ENCODE peak calls at places on chromosomes 16 and 17, in six cellular contexts. W, H, I, S, X and Y are unnamed samples. For H3K36me3, the result is how much of the 10 kb centered on the place peaks cover.

GRCh38 chr17:38663125-38663751 is 11.5 kb downstream of the EPOP start:
- DNase-seq in I (peak), S (peak), H (peak), X (no peak), W (peak), Y (peak)

GRCh38 chr17:7356072-7356549 is 1.2 kb downstream of the TMEM95 start:
- DNase-seq in X (no peak), H (peak), W (peak), S (peak), I (peak), Y (peak)

GRCh38 chr16:10897134-10897533 is 20.1 kb downstream of the CIITA start:
- DNase-seq in I (no peak), H (no peak), X (no peak), S (no peak), W (no peak), Y (no peak)

GRCh38 chr16:84699147-84699711 is 571 bp upstream of the USP10 start:
- DNase-seq in W (no peak), I (no peak), S (no peak), H (peak), X (no peak), Y (peak)

GRCh38 chr17:35088647-35088910 is 25.1 kb upstream of the RFFL start:
- DNase-seq in H (no peak), W (no peak), X (no peak), I (no peak), S (no peak), Y (no peak)

GRCh38 chr16:10321407-10322397 is 64.2 kb upstream of the ATF7IP2 start:
- DNase-seq in I (no peak), S (no peak), X (no peak), W (no peak), H (no peak), Y (no peak)

GRCh38 chr17:80970044-80970761 is 21.4 kb upstream of the CHMP6 start:
- DNase-seq in H (peak), I (no peak), W (peak), S (peak), X (no peak), Y (peak)

GRCh38 chr17:73307130-73307529 is 4.7 kb downstream of the CDC42EP4 start:
- DNase-seq in X (no peak), W (no peak), S (peak), H (peak), I (no peak), Y (no peak)

GRCh38 chr17:13025264-13025627 is 7.4 kb upstream of the ELAC2 start:
- DNase-seq in I (no peak), H (no peak), W (no peak), S (no peak), X (no peak), Y (no peak)

GRCh38 chr17:43389022-43389947 is 9.5 kb upstream of the ARL4D start:
- DNase-seq in X (peak), I (peak), W (peak), H (peak), S (peak), Y (peak)

GRCh38 chr16:71746442-71747046 is 22.0 kb upstream of the PHLPP2 start:
- DNase-seq in S (no peak), H (peak), I (peak), W (peak), X (no peak), Y (peak)

GRCh38 chr16:49556252-49557069 is 182.9 kb downstream of the C16orf78 start:
- DNase-seq in X (no peak), H (peak), S (no peak), I (peak), W (no peak), Y (peak)

GRCh38 chr17:69597898-69598692 is 183.6 kb downstream of the MAP2K6 start:
- DNase-seq in W (no peak), H (peak), I (peak), S (no peak), X (no peak), Y (no peak)

GRCh38 chr16:74650966-74651567 is 15.6 kb downstream of the RFWD3 start:
- DNase-seq in I (peak), S (no peak), X (no peak), W (peak), H (peak), Y (peak)

GRCh38 chr16:31874354-31875111 is 926 bp downstream of the ZNF267 start:
- DNase-seq in S (no peak), H (peak), I (peak), W (peak), X (no peak), Y (peak)

GRCh38 chr16:11779074-11779473 is 18.0 kb downstream of the ZC3H7A start:
- DNase-seq in S (no peak), H (no peak), I (no peak), W (no peak), X (no peak), Y (no peak)

GRCh38 chr17:77354721-77355455 is 214.1 kb downstream of the SEC14L1 start:
- DNase-seq in X (no peak), H (peak), I (peak), S (peak), W (no peak), Y (no peak)

GRCh38 chr16:24206926-24207325 is 49.2 kb upstream of the CACNG3 start:
- DNase-seq in H (no peak), W (no peak), X (no peak), I (no peak), S (no peak), Y (no peak)

GRCh38 chr17:51481370-51481769 is 221.0 kb downstream of the UTP18 start:
- DNase-seq in I (no peak), H (no peak), W (no peak), X (no peak), S (no peak), Y (no peak)

GRCh38 chr16:72493681-72494415 is 321.9 kb upstream of the PMFBP1 start:
- DNase-seq in H (peak), S (no peak), W (no peak), I (peak), X (no peak), Y (no peak)

GRCh38 chr17:61645898-61646297 is 54.9 kb upstream of the NACA2 start:
- DNase-seq in S (no peak), I (no peak), X (no peak), H (no peak), W (no peak), Y (no peak)

GRCh38 chr17:19520641-19521040 is 13.0 kb upstream of the SLC47A1 start:
- DNase-seq in W (no peak), I (no peak), H (no peak), S (no peak), X (no peak), Y (no peak)

GRCh38 chr17:6701719-6702118 is 11.4 kb downstream of the SLC13A5 start:
- DNase-seq in W (peak), S (no peak), H (peak), I (peak), X (no peak), Y (peak)

GRCh38 chr16:25110392-25110947 is 1.1 kb upstream of the LCMT1 start:
- DNase-seq in S (no peak), X (no peak), W (peak), I (peak), H (no peak), Y (peak)

GRCh38 chr16:3577302-3577752 is at the start of gene NLRC3:
- DNase-seq in X (no peak), W (peak), I (no peak), S (no peak), H (no peak), Y (peak)

GRCh38 chr17:30212750-30213149 is 22.7 kb downstream of the SLC6A4 start:
- DNase-seq in H (no peak), X (no peak), I (no peak), W (no peak), S (no peak), Y (no peak)

GRCh38 chr16:61146429-61146828 is 889.8 kb downstream of the CDH8 start:
- DNase-seq in H (no peak), S (no peak), X (no peak), I (no peak), W (no peak), Y (no peak)

GRCh38 chr17:50288306-50288705 is 14.0 kb downstream of the TMEM92 start:
- DNase-seq in X (no peak), H (no peak), S (no peak), I (no peak), W (no peak), Y (no peak)

GRCh38 chr16:28882476-28883180 is 4.3 kb downstream of the ATP2A1 start:
- DNase-seq in S (no peak), W (no peak), H (no peak), I (no peak), X (no peak), Y (no peak)

GRCh38 chr16:50596762-50597450 is 48.7 kb downstream of the NKD1 start:
- DNase-seq in I (no peak), S (no peak), X (no peak), W (no peak), H (no peak), Y (no peak)

GRCh38 chr16:30989469-30990047 is 4.6 kb downstream of the HSD3B7 start:
- DNase-seq in H (no peak), W (no peak), S (no peak), X (no peak), I (no peak), Y (no peak)

GRCh38 chr17:22514315-22514714 is 822.0 kb downstream of the KCNJ18 start:
- DNase-seq in I (no peak), S (no peak), W (no peak), X (no peak), H (no peak), Y (no peak)

GRCh38 chr16:49158029-49158642 is 123.5 kb downstream of the CBLN1 start:
- DNase-seq in W (peak), S (no peak), I (peak), H (peak), X (no peak), Y (peak)

GRCh38 chr16:180101-180920 is at the start of gene HBQ1:
- DNase-seq in I (peak), S (no peak), W (peak), H (no peak), X (no peak), Y (no peak)

GRCh38 chr16:530111-530817 is 2.8 kb downstream of the CAPN15 start:
- DNase-seq in I (no peak), W (no peak), X (no peak), S (no peak), H (no peak), Y (no peak)

GRCh38 chr16:58727796-58728568 is 6.1 kb downstream of the GOT2 start:
- DNase-seq in I (no peak), W (no peak), X (no peak), H (no peak), S (no peak), Y (no peak)

GRCh38 chr16:58717994-58718393 is 16.1 kb downstream of the GOT2 start:
- DNase-seq in X (no peak), W (no peak), S (no peak), H (no peak), I (no peak), Y (no peak)

GRCh38 chr16:58727028-58727781 is 6.9 kb downstream of the GOT2 start:
- DNase-seq in W (no peak), X (no peak), I (no peak), H (no peak), S (no peak), Y (no peak)

GRCh38 chr16:58723109-58723508 is 11.0 kb downstream of the GOT2 start:
- DNase-seq in X (no peak), I (no peak), S (no peak), W (no peak), H (no peak), Y (no peak)
- H3K36me3 ChIP-seq in X (under half), I (under half), S (half or more), W (under half), H (under half), Y (under half)

GRCh38 chr16:52372313-52372712 is 174.6 kb downstream of the TOX3 start:
- DNase-seq in X (no peak), I (no peak), H (no peak), W (no peak), S (no peak), Y (no peak)
- H3K4me3 ChIP-seq in X (no peak), I (no peak), H (no peak), W (no peak), S (no peak), Y (no peak)

DNA sequence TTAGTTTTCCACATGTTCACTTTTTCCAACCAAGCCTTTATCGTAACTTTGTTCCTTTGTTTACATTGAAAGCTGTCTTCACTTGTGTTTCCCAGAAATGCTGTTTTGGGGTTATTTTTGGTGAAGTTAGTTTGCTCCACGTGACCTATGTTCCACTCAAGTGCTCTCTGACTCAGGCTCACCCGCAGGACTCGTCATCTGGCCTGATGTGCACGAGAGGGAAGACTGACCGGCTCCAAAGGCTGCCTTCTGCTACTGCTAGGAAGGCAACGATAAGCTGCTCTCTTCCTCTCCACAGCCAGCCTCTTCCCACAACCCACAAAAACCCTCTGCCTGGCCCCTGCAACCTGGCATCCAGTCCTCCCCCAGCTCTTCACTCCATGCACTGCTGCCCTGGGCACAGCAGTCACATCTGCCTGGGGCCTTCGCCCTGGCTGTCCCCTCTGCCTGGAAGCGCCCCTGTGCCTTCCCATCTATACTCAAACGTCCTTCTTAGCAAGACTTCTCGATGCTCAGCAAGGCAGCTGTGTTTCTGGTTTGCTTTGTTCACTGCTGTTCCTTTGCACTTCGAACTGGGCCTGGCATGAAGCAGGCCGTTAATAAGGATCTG is 28.0 kb downstream of the ZCCHC14 start:
- DNase-seq in X (peak), H (peak), W (peak), S (peak), I (peak), Y (no peak)
- H3K36me3 ChIP-seq in X (under half), H (under half), W (under half), S (under half), I (under half), Y (under half)

GRCh38 chr17:65557349-65558310 is 3.8 kb downstream of the AXIN2 start:
- DNase-seq in H (no peak), I (peak), S (no peak), X (no peak), W (no peak), Y (no peak)
- H3K4me3 ChIP-seq in H (no peak), I (peak), S (no peak), X (no peak), W (peak), Y (no peak)

DNA sequence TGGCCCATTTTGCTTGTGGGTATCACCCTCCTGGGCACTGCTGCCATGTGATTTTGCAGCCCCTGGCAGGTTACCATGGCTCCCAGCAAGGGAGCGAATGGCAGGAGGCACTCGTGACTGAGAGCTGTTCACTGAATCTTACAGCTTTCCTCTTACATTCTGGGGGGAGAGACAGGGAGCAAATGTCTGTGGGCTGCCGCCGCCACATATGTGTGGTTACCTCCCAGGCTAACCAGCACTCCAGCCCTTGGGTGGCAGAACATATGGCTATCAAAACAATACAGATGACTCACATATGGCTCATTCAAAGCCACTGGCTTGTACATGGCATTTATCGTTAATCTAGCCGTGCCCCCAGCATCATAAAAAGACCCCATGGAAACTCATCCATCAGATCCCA is 19.8 kb downstream of the GTF3C1 start:
- DNase-seq in S (no peak), W (no peak), I (peak), H (peak), X (no peak), Y (no peak)
- H3K36me3 ChIP-seq in S (half or more), W (half or more), I (half or more), H (under half), X (half or more), Y (under half)

GRCh38 chr16:66562986-66563385 is 3.3 kb upstream of the CMTM1 start:
- DNase-seq in H (no peak), S (no peak), W (no peak), X (no peak), I (no peak), Y (no peak)
- H3K4me3 ChIP-seq in H (no peak), S (no peak), W (no peak), X (no peak), I (no peak), Y (no peak)

GRCh38 chr17:57295526-57296023 is 39.3 kb downstream of the MSI2 start:
- DNase-seq in H (peak), S (no peak), X (no peak), I (peak), W (no peak), Y (no peak)
- H3K36me3 ChIP-seq in H (under half), S (under half), X (under half), I (under half), W (under half), Y (half or more)

GRCh38 chr17:82103588-82104451 is 5.8 kb upstream of the FASN start:
- DNase-seq in X (no peak), I (no peak), W (no peak), H (peak), S (peak), Y (no peak)
- H3K4me3 ChIP-seq in X (no peak), I (no peak), W (no peak), H (no peak), S (no peak), Y (no peak)